ENCODE peak calls at places on chromosome 4, in nine cellular contexts. B is lower lobe of right lung, C is MM.1S, L is activated B cell treated with CpG ODN at 0.5 μM for 24 hours, E is GM20000, K is tibial artery, G is mucosa of descending colon, W is choroid plexus epithelial cell, T is gastrocnemius medialis. I is an unnamed sample.

GRCh38 chr4:41517747-41518146 is 20.2 kb upstream of the LIMCH1 start:
- DNase-seq in B (no peak), C (no peak), L (no peak), E (no peak), K (no peak), G (no peak), W (no peak), T (no peak), I (no peak)

GRCh38 chr4:86055898-86056297 is 304.0 kb downstream of the MAPK10 start:
- DNase-seq in B (no peak), C (no peak), L (no peak), E (no peak), K (no peak), G (no peak), W (peak), T (no peak), I (no peak)

GRCh38 chr4:178356725-178357124 is 914.5 kb upstream of the AGA start:
- DNase-seq in B (no peak), C (no peak), L (no peak), E (no peak), K (no peak), G (no peak), W (no peak), T (no peak), I (no peak)

GRCh38 chr4:84799318-84799717 is 167.2 kb downstream of the WDFY3 start:
- DNase-seq in B (no peak), C (no peak), L (no peak), E (no peak), K (no peak), G (no peak), W (no peak), T (no peak), I (no peak)

GRCh38 chr4:136741468-136741867 is 790.8 kb downstream of the PCDH18 start:
- DNase-seq in B (no peak), C (no peak), L (no peak), E (no peak), K (no peak), G (no peak), W (peak), T (no peak), I (no peak)

GRCh38 chr4:7003176-7003878 is 39.8 kb upstream of the TADA2B start:
- DNase-seq in B (no peak), C (no peak), L (no peak), E (no peak), K (no peak), G (no peak), W (no peak), T (no peak), I (no peak)

GRCh38 chr4:98448923-98449322 is 187.7 kb downstream of the RAP1GDS1 start:
- DNase-seq in B (no peak), C (peak), L (no peak), E (no peak), K (no peak), G (no peak), W (no peak), T (no peak), I (peak)

GRCh38 chr4:168551211-168551610 is 54.4 kb downstream of the PALLD start:
- DNase-seq in B (no peak), C (no peak), L (no peak), E (no peak), K (no peak), G (no peak), W (peak), T (no peak), I (no peak)

GRCh38 chr4:173119818-173120217 is 48.8 kb upstream of the GALNT7 start:
- DNase-seq in B (no peak), C (no peak), L (no peak), E (no peak), K (no peak), G (no peak), W (peak), T (no peak), I (no peak)

GRCh38 chr4:86498560-86499166 is 95.5 kb upstream of the PTPN13 start:
- DNase-seq in B (no peak), C (peak), L (no peak), E (peak), K (no peak), G (peak), W (peak), T (no peak), I (peak)

GRCh38 chr4:8547108-8547911 is 32.9 kb upstream of the GPR78 start:
- DNase-seq in B (no peak), C (peak), L (no peak), E (peak), K (peak), G (no peak), W (peak), T (no peak), I (peak)

GRCh38 chr4:52841707-52842456 is 20.2 kb upstream of the RASL11B start:
- DNase-seq in B (no peak), C (no peak), L (no peak), E (no peak), K (no peak), G (no peak), W (no peak), T (no peak), I (no peak)

DNA sequence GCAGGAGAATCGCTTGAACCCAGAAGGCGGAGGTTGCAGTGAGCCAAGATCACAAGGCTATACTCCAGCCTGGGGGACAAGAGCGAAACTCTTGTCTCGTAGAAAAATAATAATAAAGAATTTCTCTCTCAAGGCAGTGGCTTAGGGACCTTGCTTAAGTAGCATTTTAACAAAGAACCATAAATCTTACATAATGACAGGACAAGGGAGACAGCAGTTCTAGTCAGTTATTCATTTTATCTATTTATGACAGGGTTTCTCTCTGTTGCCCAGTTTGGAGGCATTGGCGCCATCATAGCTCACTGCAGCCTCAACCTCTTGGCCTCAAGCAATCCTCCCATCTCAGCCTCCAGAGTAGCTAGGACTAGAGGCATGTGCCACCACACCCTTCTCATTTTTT is 31.9 kb upstream of the NOCT start:
- DNase-seq in B (no peak), C (no peak), L (no peak), E (no peak), K (no peak), G (no peak), W (no peak), T (no peak), I (no peak)
- TF ChIP-seq CTCF in B (no peak), C (no peak), L (no peak), E (no peak), K (no peak), G (no peak), W (no peak), T (no peak), I (no peak)

GRCh38 chr4:56668267-56668666 is 12.8 kb downstream of the HOPX start:
- DNase-seq in B (no peak), C (peak), L (no peak), E (peak), K (no peak), G (peak), W (no peak), T (no peak), I (peak)
- TF ChIP-seq CTCF in B (peak), C (peak), L (no peak), E (no peak), K (peak), G (no peak), W (peak), T (no peak), I (peak)

GRCh38 chr4:38396091-38396490 is 267.9 kb upstream of the KLF3 start:
- DNase-seq in B (no peak), C (no peak), L (no peak), E (no peak), K (no peak), G (no peak), W (no peak), T (no peak), I (no peak)
- TF ChIP-seq CTCF in B (no peak), C (no peak), L (no peak), E (no peak), K (no peak), G (no peak), W (no peak), T (no peak), I (no peak)

GRCh38 chr4:58766763-58767162 is 1656.6 kb upstream of the IGFBP7 start:
- DNase-seq in B (no peak), C (no peak), L (no peak), E (no peak), K (no peak), G (no peak), W (no peak), T (no peak), I (no peak)

GRCh38 chr4:58767598-58767997 is 1657.4 kb upstream of the IGFBP7 start:
- DNase-seq in B (no peak), C (no peak), L (no peak), E (no peak), K (no peak), G (no peak), W (no peak), T (no peak), I (no peak)
- TF ChIP-seq CTCF in B (no peak), C (no peak), L (no peak), E (no peak), K (no peak), G (no peak), W (no peak), T (no peak), I (no peak)

DNA sequence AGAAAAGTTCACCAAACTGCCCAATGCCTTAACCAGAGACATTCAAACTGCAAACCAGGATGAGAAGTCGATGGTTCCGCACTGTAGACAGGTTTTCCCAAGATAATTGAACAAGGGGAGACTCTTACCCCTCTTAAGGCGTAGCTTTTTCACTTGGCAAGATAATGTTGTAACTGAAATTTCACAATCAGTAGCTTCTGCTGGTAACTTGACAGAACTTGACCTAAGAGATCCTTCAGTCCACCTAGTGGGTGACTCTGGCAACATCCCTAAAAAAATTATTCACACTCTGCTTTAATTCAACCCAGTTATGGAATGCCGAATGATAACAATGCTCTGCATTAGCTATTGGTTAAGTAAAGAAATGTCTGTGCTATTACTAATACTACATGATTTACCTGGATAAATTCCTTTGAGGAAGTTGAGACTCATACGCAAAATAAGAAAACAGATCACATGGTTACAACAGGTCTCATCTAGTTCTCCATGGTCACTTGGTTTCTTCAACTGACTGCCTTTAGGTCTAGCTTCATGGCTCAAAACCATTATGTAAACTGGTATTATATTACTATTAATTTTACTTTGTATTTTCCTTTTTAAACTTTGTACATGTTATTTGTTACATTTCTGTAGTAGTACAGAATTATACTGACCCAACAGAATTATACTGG is 9.1 kb downstream of the ELF2 start:
- DNase-seq in B (no peak), C (peak), L (no peak), E (peak), K (no peak), G (no peak), W (peak), T (no peak), I (peak)
- TF ChIP-seq CTCF in B (peak), C (peak), L (no peak), E (no peak), K (peak), G (no peak), W (peak), T (peak), I (peak)

DNA sequence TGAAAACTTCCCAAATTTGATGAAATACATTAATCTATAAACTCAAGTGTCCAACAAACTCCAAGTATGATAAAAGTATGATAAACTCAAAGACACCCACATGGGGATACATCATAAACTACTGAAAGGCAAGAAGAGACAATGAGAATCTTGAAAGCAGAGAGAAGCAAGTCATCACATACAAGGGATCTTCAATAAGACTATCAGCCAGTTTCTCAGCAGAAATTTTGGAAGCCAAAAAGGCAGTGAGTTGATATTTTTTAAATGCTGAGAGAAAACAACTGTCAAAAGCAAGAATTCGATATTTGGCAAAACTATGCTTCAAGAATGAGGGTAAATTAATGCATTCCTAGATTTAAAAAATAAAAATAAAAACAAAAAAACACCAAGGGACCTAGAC is 16.5 kb downstream of the PDCL2 start:
- DNase-seq in B (no peak), C (no peak), L (no peak), E (no peak), K (no peak), G (no peak), W (no peak), T (no peak), I (no peak)
- TF ChIP-seq CTCF in B (no peak), C (no peak), L (no peak), E (no peak), K (no peak), G (no peak), W (no peak), T (no peak), I (no peak)

DNA sequence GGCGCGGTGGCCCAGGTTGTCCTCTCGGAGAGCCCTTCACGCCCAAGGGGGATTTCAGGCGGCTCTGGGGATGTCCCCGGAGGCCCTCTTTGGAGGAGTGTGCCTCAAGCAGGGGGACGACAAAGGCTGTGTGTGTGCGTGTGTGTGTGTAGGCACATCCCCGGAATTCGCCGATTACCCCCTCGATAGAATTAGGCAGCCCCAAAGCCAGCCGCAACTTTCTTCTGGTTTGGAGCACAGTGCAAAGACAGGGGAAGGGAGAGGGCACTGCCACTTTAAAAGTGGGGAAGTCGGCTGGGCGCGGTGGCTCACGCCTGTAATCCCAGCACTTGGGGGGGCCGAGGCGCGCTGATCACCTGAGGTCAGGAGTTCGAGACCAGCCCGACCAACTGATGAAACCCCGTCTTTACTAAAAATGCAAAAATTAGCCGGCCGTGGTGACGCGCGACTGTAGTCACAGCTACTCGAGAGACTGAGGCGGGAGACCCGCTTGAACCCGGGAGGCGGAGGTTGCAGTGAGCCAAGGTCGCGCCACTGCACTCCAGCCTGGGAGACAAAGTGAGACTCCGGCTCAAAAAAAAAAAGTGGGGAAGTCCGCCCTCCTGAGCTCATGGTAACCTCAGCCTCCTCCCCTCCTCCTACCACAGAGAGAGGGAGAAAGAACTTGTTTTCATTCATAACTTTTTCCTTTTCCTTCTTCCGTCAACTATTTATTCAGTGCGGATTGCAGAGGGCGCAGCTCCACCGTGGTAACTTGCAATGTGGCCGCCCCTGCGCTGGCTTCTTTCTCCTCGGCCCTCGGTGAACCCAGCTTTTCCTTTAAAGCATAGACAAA is 2.4 kb downstream of the SPRY1 start:
- DNase-seq in B (peak), C (peak), L (peak), E (peak), K (peak), G (peak), W (peak), T (peak), I (peak)
- TF ChIP-seq CTCF in B (no peak), C (peak), L (no peak), E (peak), K (no peak), G (no peak), W (peak), T (no peak), I (peak)

I was measured in OCI-LY7.